ENCODE peak calls at places on chromosome 22, in four cellular contexts. R is IMR-90, G is SHP77, Q is tibial nerve. B is an unnamed sample.

GRCh38 chr22:27512283-27512761 is 289.2 kb downstream of the MN1 start:
- DNase-seq in R (peak; percentile 97), G (no peak), Q (peak; percentile 73), B (peak; percentile 97)

GRCh38 chr22:50610581-50610980 is 10.0 kb downstream of the MAPK8IP2 start:
- DNase-seq in Q (no peak), G (no peak), R (no peak), B (no peak)

GRCh38 chr22:43393132-43393844 is 18.5 kb upstream of the MPPED1 start:
- DNase-seq in Q (no peak), G (no peak), R (no peak), B (no peak)

GRCh38 chr22:39367040-39367439 is 17.2 kb downstream of the SYNGR1 start:
- DNase-seq in Q (no peak), R (no peak), G (no peak), B (no peak)

GRCh38 chr22:21790359-21790758 is 54.8 kb upstream of the YPEL1 start:
- DNase-seq in R (no peak), Q (no peak), G (no peak), B (no peak)

GRCh38 chr22:45878901-45879551 is 97.9 kb downstream of the WNT7B start:
- DNase-seq in G (no peak), Q (no peak), R (no peak), B (no peak)

GRCh38 chr22:39176067-39176621 is 23.7 kb upstream of the CBX7 start:
- DNase-seq in R (peak; percentile 58), G (no peak), Q (peak; percentile 52), B (peak; percentile 39)

GRCh38 chr22:19134874-19135273 is 3.8 kb downstream of the TSSK2 start:
- DNase-seq in R (no peak), G (no peak), Q (no peak), B (no peak)

GRCh38 chr22:23063539-23064380 is 6.6 kb upstream of the GNAZ start:
- DNase-seq in Q (no peak), R (no peak), G (no peak), B (no peak)

GRCh38 chr22:22397292-22397870 is 111.2 kb downstream of the ZNF280B start:
- DNase-seq in Q (peak; percentile 46), R (no peak), G (no peak), B (no peak)